ENCODE peak calls at places on chromosomes 13 and 19, in four cellular contexts. F is stimulated activated CD4-positive, alpha-beta T cell treated with anti-CD3 and anti-CD28 coated beads, Interleukin-15, amount 100 ng/mL, for 24 hours; I is GM19239; E is left cardiac atrium. N is an unnamed sample.

GRCh38 chr13:78598382-78598781 is 5.0 kb downstream of the POU4F1 start:
- DNase-seq in F (no peak), I (no peak), E (no peak), N (no peak)

GRCh38 chr13:55517312-55517711 is 1623.4 kb upstream of the PRR20A start:
- DNase-seq in F (no peak), I (no peak), E (no peak), N (no peak)

GRCh38 chr13:73075546-73075945 is 16.7 kb downstream of the KLF5 start:
- DNase-seq in F (no peak), I (no peak), E (no peak), N (no peak)

GRCh38 chr13:46721054-46721453 is 75.9 kb downstream of the ESD start:
- DNase-seq in F (peak), I (no peak), E (peak), N (peak)

GRCh38 chr19:17579523-17580244 is 24.2 kb downstream of the COLGALT1 start:
- DNase-seq in F (peak), I (peak), E (peak), N (peak)

GRCh38 chr13:99859178-99860177 is 112.1 kb downstream of the ZIC5 start:
- DNase-seq in F (peak), I (no peak), E (no peak), N (no peak)

GRCh38 chr13:29648760-29649159 is 53.3 kb upstream of the SLC7A1 start:
- DNase-seq in F (no peak), I (no peak), E (no peak), N (no peak)

GRCh38 chr13:113825851-113826250 is 38.0 kb downstream of the GAS6 start:
- DNase-seq in F (no peak), I (no peak), E (no peak), N (no peak)

GRCh38 chr13:75258159-75258782 is 223.7 kb downstream of the TBC1D4 start:
- DNase-seq in F (no peak), I (no peak), E (no peak), N (no peak)

GRCh38 chr19:38134538-38135149 is 89.4 kb downstream of the DPF1 start:
- DNase-seq in F (peak), I (peak), E (peak), N (peak)

GRCh38 chr13:112513761-112514160 is 74.2 kb downstream of the TUBGCP3 start:
- DNase-seq in F (no peak), I (no peak), E (no peak), N (no peak)

GRCh38 chr13:87130401-87130800 is 540.8 kb upstream of the SLITRK5 start:
- DNase-seq in F (no peak), I (no peak), E (no peak), N (no peak)

GRCh38 chr19:51372021-51372648 is 319 bp downstream of the NKG7 start:
- DNase-seq in F (no peak), I (no peak), E (no peak), N (no peak)

GRCh38 chr13:34578471-34578870 is 363.6 kb upstream of the NBEA start:
- DNase-seq in F (no peak), I (no peak), E (no peak), N (no peak)

GRCh38 chr13:107669356-107669755 is 546.0 kb downstream of the LIG4 start:
- DNase-seq in F (no peak), I (no peak), E (no peak), N (no peak)

GRCh38 chr13:75120071-75120470 is 361.9 kb downstream of the TBC1D4 start:
- DNase-seq in F (no peak), I (no peak), E (no peak), N (no peak)

GRCh38 chr13:94228781-94229180 is 250.7 kb downstream of the DCT start:
- DNase-seq in F (no peak), I (no peak), E (no peak), N (no peak)

GRCh38 chr19:40157059-40157458 is 34.2 kb upstream of the MAP3K10 start:
- DNase-seq in F (no peak), I (no peak), E (no peak), N (no peak)

GRCh38 chr13:32581177-32581786 is 5.0 kb upstream of the PDS5B start:
- DNase-seq in F (no peak), I (no peak), E (no peak), N (peak)

GRCh38 chr13:95552539-95553270 is at the start of gene CLDN10:
- DNase-seq in F (peak), I (no peak), E (no peak), N (peak)

GRCh38 chr19:15154002-15154612 is 46.7 kb downstream of the NOTCH3 start:
- DNase-seq in F (peak), I (no peak), E (no peak), N (no peak)

GRCh38 chr13:41411536-41411935 is 45.8 kb upstream of the RGCC start:
- DNase-seq in F (no peak), I (no peak), E (no peak), N (peak)

GRCh38 chr19:7497292-7497691 is 8.5 kb upstream of the PEX11G start:
- DNase-seq in F (no peak), I (no peak), E (no peak), N (peak)

GRCh38 chr19:4493929-4494690 is 22.0 kb downstream of the HDGFL2 start:
- DNase-seq in F (no peak), I (no peak), E (no peak), N (no peak)

GRCh38 chr13:73248711-73249580 is 190.1 kb downstream of the KLF5 start:
- DNase-seq in F (no peak), I (no peak), E (no peak), N (no peak)

GRCh38 chr19:40941481-40942219 is 49.4 kb upstream of the CYP2B6 start:
- DNase-seq in F (no peak), I (no peak), E (no peak), N (no peak)

GRCh38 chr13:76619631-76620030 is 266.6 kb downstream of the KCTD12 start:
- DNase-seq in F (no peak), I (no peak), E (no peak), N (no peak)

GRCh38 chr19:49988433-49988832 is 27.5 kb upstream of the SIGLEC11 start:
- DNase-seq in F (peak), I (no peak), E (no peak), N (no peak)

GRCh38 chr13:111082240-111082639 is 32.9 kb upstream of the ARHGEF7 start:
- DNase-seq in F (no peak), I (no peak), E (no peak), N (no peak)

GRCh38 chr19:46480409-46480808 is 9.0 kb upstream of the PNMA8A start:
- DNase-seq in F (no peak), I (no peak), E (no peak), N (no peak)

N was measured in GM10248.